ENCODE peak calls at places on chromosomes 2 and 18, in seven cellular contexts. One of them, this sample, is unnamed. For H3K9me3, the result is how much of the 10 kb centered on the place peaks cover.

GRCh38 chr2:236026839-236027238 is 141.3 kb downstream of the GBX2 start:
- DNase-seq in Panc1: no peak
- DNase-seq in IMR-90: peak
- DNase-seq in astrocyte: no peak
- DNase-seq in endodermal cell: no peak
- DNase-seq in tibial artery: no peak
- DNase-seq in tibial nerve: no peak
- DNase-seq in this sample: no peak

GRCh38 chr2:209933499-209934458 is 68.7 kb upstream of the RPE start:
- DNase-seq in Panc1: no peak
- DNase-seq in IMR-90: peak
- DNase-seq in astrocyte: peak
- DNase-seq in endodermal cell: no peak
- DNase-seq in tibial artery: no peak
- DNase-seq in tibial nerve: no peak
- DNase-seq in this sample: no peak

GRCh38 chr2:69126341-69126740 is 113.4 kb downstream of the ANTXR1 start:
- DNase-seq in Panc1: no peak
- DNase-seq in IMR-90: no peak
- DNase-seq in astrocyte: no peak
- DNase-seq in endodermal cell: no peak
- DNase-seq in tibial artery: no peak
- DNase-seq in tibial nerve: no peak
- DNase-seq in this sample: no peak

GRCh38 chr2:162607915-162608314 is 230.7 kb downstream of the KCNH7 start:
- DNase-seq in Panc1: no peak
- DNase-seq in IMR-90: no peak
- DNase-seq in astrocyte: no peak
- DNase-seq in endodermal cell: no peak
- DNase-seq in tibial artery: no peak
- DNase-seq in tibial nerve: no peak
- DNase-seq in this sample: no peak

GRCh38 chr18:39870586-39870985 is 2084.4 kb upstream of the PIK3C3 start:
- DNase-seq in Panc1: no peak
- DNase-seq in IMR-90: no peak
- DNase-seq in astrocyte: no peak
- DNase-seq in endodermal cell: no peak
- DNase-seq in tibial artery: no peak
- DNase-seq in tibial nerve: no peak
- DNase-seq in this sample: no peak

GRCh38 chr18:47680488-47680887 is 250.0 kb downstream of the SMAD2 start:
- DNase-seq in Panc1: no peak
- DNase-seq in IMR-90: no peak
- DNase-seq in astrocyte: no peak
- DNase-seq in endodermal cell: no peak
- DNase-seq in tibial artery: no peak
- DNase-seq in tibial nerve: no peak
- DNase-seq in this sample: no peak

GRCh38 chr18:37566479-37567060 is 972 bp upstream of the CELF4 start:
- DNase-seq in Panc1: no peak
- DNase-seq in IMR-90: no peak
- DNase-seq in astrocyte: no peak
- DNase-seq in endodermal cell: peak
- DNase-seq in tibial artery: no peak
- DNase-seq in tibial nerve: no peak
- DNase-seq in this sample: no peak

GRCh38 chr2:219490186-219490585 is 8.5 kb upstream of the GMPPA start:
- DNase-seq in Panc1: no peak
- DNase-seq in IMR-90: no peak
- DNase-seq in astrocyte: no peak
- DNase-seq in endodermal cell: peak
- DNase-seq in tibial artery: no peak
- DNase-seq in tibial nerve: no peak
- DNase-seq in this sample: no peak

GRCh38 chr2:197059498-197059897 is 133.0 kb upstream of the PGAP1 start:
- DNase-seq in Panc1: no peak
- DNase-seq in IMR-90: no peak
- DNase-seq in astrocyte: no peak
- DNase-seq in endodermal cell: no peak
- DNase-seq in tibial artery: no peak
- DNase-seq in tibial nerve: no peak
- DNase-seq in this sample: no peak

GRCh38 chr2:48715042-48715899 is 40.3 kb downstream of the LHCGR start:
- DNase-seq in Panc1: no peak
- DNase-seq in IMR-90: peak
- DNase-seq in astrocyte: peak
- DNase-seq in endodermal cell: no peak
- DNase-seq in tibial artery: no peak
- DNase-seq in tibial nerve: peak
- DNase-seq in this sample: no peak

GRCh38 chr2:44774826-44775492 is 166.5 kb upstream of the SIX3 start:
- DNase-seq in Panc1: no peak
- DNase-seq in IMR-90: no peak
- DNase-seq in astrocyte: no peak
- DNase-seq in endodermal cell: no peak
- DNase-seq in tibial artery: no peak
- DNase-seq in tibial nerve: no peak
- DNase-seq in this sample: no peak

GRCh38 chr2:207724113-207724512 is 12.7 kb downstream of the CCNYL1 start:
- DNase-seq in Panc1: no peak
- DNase-seq in IMR-90: no peak
- DNase-seq in astrocyte: no peak
- DNase-seq in endodermal cell: no peak
- DNase-seq in tibial artery: no peak
- DNase-seq in tibial nerve: no peak
- DNase-seq in this sample: no peak

GRCh38 chr18:51767293-51767692 is 569.8 kb upstream of the MEX3C start:
- DNase-seq in Panc1: no peak
- DNase-seq in IMR-90: no peak
- DNase-seq in astrocyte: no peak
- DNase-seq in endodermal cell: no peak
- DNase-seq in tibial artery: no peak
- DNase-seq in tibial nerve: no peak
- DNase-seq in this sample: no peak

GRCh38 chr2:43399515-43400245 is 173.3 kb upstream of the ZFP36L2 start:
- DNase-seq in Panc1: no peak
- DNase-seq in IMR-90: peak
- DNase-seq in astrocyte: peak
- DNase-seq in endodermal cell: no peak
- DNase-seq in tibial artery: no peak
- DNase-seq in tibial nerve: no peak
- DNase-seq in this sample: no peak

GRCh38 chr2:176555112-176555511 is 285.9 kb downstream of the MTX2 start:
- DNase-seq in Panc1: no peak
- DNase-seq in IMR-90: no peak
- DNase-seq in astrocyte: no peak
- DNase-seq in endodermal cell: no peak
- DNase-seq in tibial artery: no peak
- DNase-seq in tibial nerve: no peak
- DNase-seq in this sample: no peak

GRCh38 chr18:76491436-76491800 is 3.6 kb downstream of the ZNF516 start:
- DNase-seq in Panc1: no peak
- DNase-seq in IMR-90: peak
- DNase-seq in astrocyte: peak
- DNase-seq in endodermal cell: peak
- DNase-seq in tibial artery: peak
- DNase-seq in tibial nerve: peak
- DNase-seq in this sample: no peak

GRCh38 chr2:2321250-2321545 is 9.9 kb downstream of the MYT1L start:
- DNase-seq in Panc1: no peak
- DNase-seq in IMR-90: no peak
- DNase-seq in astrocyte: no peak
- DNase-seq in endodermal cell: no peak
- DNase-seq in tibial artery: no peak
- DNase-seq in tibial nerve: no peak
- DNase-seq in this sample: no peak

GRCh38 chr2:220674033-220674432 is 898.1 kb downstream of the EPHA4 start:
- DNase-seq in Panc1: no peak
- DNase-seq in IMR-90: no peak
- DNase-seq in astrocyte: no peak
- DNase-seq in endodermal cell: no peak
- DNase-seq in tibial artery: no peak
- DNase-seq in tibial nerve: no peak
- DNase-seq in this sample: no peak

GRCh38 chr18:48330016-48330991 is 78.9 kb downstream of the ZBTB7C start:
- DNase-seq in Panc1: no peak
- DNase-seq in IMR-90: peak
- DNase-seq in astrocyte: peak
- DNase-seq in endodermal cell: no peak
- DNase-seq in tibial artery: no peak
- DNase-seq in tibial nerve: no peak
- DNase-seq in this sample: no peak

GRCh38 chr18:72375628-72376027 is 168.5 kb downstream of the CBLN2 start:
- DNase-seq in Panc1: no peak
- DNase-seq in IMR-90: peak
- DNase-seq in astrocyte: peak
- DNase-seq in endodermal cell: no peak
- DNase-seq in tibial artery: no peak
- DNase-seq in tibial nerve: no peak
- DNase-seq in this sample: no peak

GRCh38 chr2:134718095-134718955 is 475 bp downstream of the TMEM163 start:
- DNase-seq in Panc1: no peak
- DNase-seq in IMR-90: no peak
- DNase-seq in astrocyte: no peak
- DNase-seq in endodermal cell: peak
- DNase-seq in tibial artery: no peak
- DNase-seq in tibial nerve: no peak
- DNase-seq in this sample: no peak

GRCh38 chr2:216710531-216711282 is 15.4 kb upstream of the IGFBP5 start:
- DNase-seq in Panc1: no peak
- DNase-seq in IMR-90: peak
- DNase-seq in astrocyte: peak
- DNase-seq in endodermal cell: no peak
- DNase-seq in tibial artery: no peak
- DNase-seq in tibial nerve: no peak
- DNase-seq in this sample: no peak

GRCh38 chr2:58667137-58667774 is 426.1 kb upstream of the FANCL start:
- DNase-seq in Panc1: no peak
- DNase-seq in IMR-90: no peak
- DNase-seq in astrocyte: no peak
- DNase-seq in endodermal cell: no peak
- DNase-seq in tibial artery: no peak
- DNase-seq in tibial nerve: no peak
- DNase-seq in this sample: no peak

GRCh38 chr2:158894078-158894477 is 74.4 kb upstream of the TANC1 start:
- DNase-seq in Panc1: no peak
- DNase-seq in IMR-90: peak
- DNase-seq in astrocyte: peak
- DNase-seq in endodermal cell: no peak
- DNase-seq in tibial artery: no peak
- DNase-seq in tibial nerve: no peak
- DNase-seq in this sample: no peak

GRCh38 chr2:47019532-47019931 is 103.9 kb upstream of the MCFD2 start:
- DNase-seq in Panc1: no peak
- DNase-seq in IMR-90: no peak
- DNase-seq in astrocyte: no peak
- DNase-seq in endodermal cell: no peak
- DNase-seq in tibial artery: no peak
- DNase-seq in tibial nerve: no peak
- DNase-seq in this sample: no peak

GRCh38 chr18:31244737-31245432 is 73.1 kb upstream of the DSG1 start:
- DNase-seq in Panc1: no peak
- DNase-seq in IMR-90: no peak
- DNase-seq in astrocyte: peak
- DNase-seq in endodermal cell: no peak
- DNase-seq in tibial artery: no peak
- DNase-seq in tibial nerve: no peak
- DNase-seq in this sample: no peak
- H3K9me3 ChIP-seq in Panc1: under half
- H3K9me3 ChIP-seq in IMR-90: under half
- H3K9me3 ChIP-seq in astrocyte: under half
- H3K9me3 ChIP-seq in endodermal cell: under half
- H3K9me3 ChIP-seq in tibial artery: under half
- H3K9me3 ChIP-seq in tibial nerve: under half
- H3K9me3 ChIP-seq in this sample: under half

GRCh38 chr2:112629823-112630222 is 15.9 kb upstream of the SLC20A1 start:
- DNase-seq in Panc1: no peak
- DNase-seq in IMR-90: no peak
- DNase-seq in astrocyte: no peak
- DNase-seq in endodermal cell: no peak
- DNase-seq in tibial artery: no peak
- DNase-seq in tibial nerve: no peak
- DNase-seq in this sample: no peak
- H3K27ac ChIP-seq in Panc1: no peak
- H3K27ac ChIP-seq in IMR-90: no peak
- H3K27ac ChIP-seq in astrocyte: no peak
- H3K27ac ChIP-seq in endodermal cell: no peak
- H3K27ac ChIP-seq in tibial artery: peak
- H3K27ac ChIP-seq in tibial nerve: no peak
- H3K27ac ChIP-seq in this sample: no peak

DNA sequence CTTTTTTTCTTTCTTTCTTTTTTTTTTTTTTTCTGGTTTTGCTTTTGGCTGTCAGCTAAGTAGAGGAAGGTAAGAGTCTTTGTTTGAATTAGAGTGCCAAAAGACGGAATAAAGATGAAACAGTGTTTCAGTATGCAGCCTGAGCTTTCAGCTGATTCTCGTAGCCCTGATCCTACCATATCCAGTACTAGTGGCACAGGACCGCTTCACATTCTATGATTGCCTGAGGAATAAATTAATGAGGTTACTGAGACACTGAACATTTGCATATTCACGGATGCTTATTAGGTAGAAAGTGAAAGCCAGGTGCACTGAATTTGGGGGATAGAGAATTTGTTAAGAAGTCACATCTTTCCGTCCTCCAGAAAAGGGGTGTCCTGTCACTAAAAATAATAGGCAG is 421.5 kb upstream of the POU3F3 start:
- DNase-seq in Panc1: no peak
- DNase-seq in IMR-90: no peak
- DNase-seq in astrocyte: no peak
- DNase-seq in endodermal cell: no peak
- DNase-seq in tibial artery: no peak
- DNase-seq in tibial nerve: no peak
- DNase-seq in this sample: no peak
- H3K4me3 ChIP-seq in Panc1: no peak
- H3K4me3 ChIP-seq in IMR-90: no peak
- H3K4me3 ChIP-seq in astrocyte: peak
- H3K4me3 ChIP-seq in endodermal cell: no peak
- H3K4me3 ChIP-seq in tibial artery: no peak
- H3K4me3 ChIP-seq in tibial nerve: no peak
- H3K4me3 ChIP-seq in this sample: no peak

GRCh38 chr2:215635788-215636139 is 199.9 kb upstream of the FN1 start:
- DNase-seq in Panc1: no peak
- DNase-seq in IMR-90: peak
- DNase-seq in astrocyte: peak
- DNase-seq in endodermal cell: no peak
- DNase-seq in tibial artery: no peak
- DNase-seq in tibial nerve: no peak
- DNase-seq in this sample: no peak

GRCh38 chr2:215638687-215639086 is 202.8 kb upstream of the FN1 start:
- DNase-seq in Panc1: no peak
- DNase-seq in IMR-90: no peak
- DNase-seq in astrocyte: no peak
- DNase-seq in endodermal cell: no peak
- DNase-seq in tibial artery: no peak
- DNase-seq in tibial nerve: no peak
- DNase-seq in this sample: no peak

GRCh38 chr2:215635071-215635787 is 199.4 kb upstream of the FN1 start:
- DNase-seq in Panc1: no peak
- DNase-seq in IMR-90: no peak
- DNase-seq in astrocyte: no peak
- DNase-seq in endodermal cell: no peak
- DNase-seq in tibial artery: no peak
- DNase-seq in tibial nerve: no peak
- DNase-seq in this sample: no peak

GRCh38 chr2:215633360-215633759 is 197.5 kb upstream of the FN1 start:
- DNase-seq in Panc1: no peak
- DNase-seq in IMR-90: no peak
- DNase-seq in astrocyte: no peak
- DNase-seq in endodermal cell: no peak
- DNase-seq in tibial artery: no peak
- DNase-seq in tibial nerve: no peak
- DNase-seq in this sample: no peak

GRCh38 chr2:215637658-215638057 is 201.8 kb upstream of the FN1 start:
- DNase-seq in Panc1: no peak
- DNase-seq in IMR-90: peak
- DNase-seq in astrocyte: peak
- DNase-seq in endodermal cell: no peak
- DNase-seq in tibial artery: no peak
- DNase-seq in tibial nerve: no peak
- DNase-seq in this sample: no peak
- H3K9me3 ChIP-seq in Panc1: under half
- H3K9me3 ChIP-seq in IMR-90: under half
- H3K9me3 ChIP-seq in astrocyte: under half
- H3K9me3 ChIP-seq in endodermal cell: under half
- H3K9me3 ChIP-seq in tibial artery: under half
- H3K9me3 ChIP-seq in tibial nerve: under half
- H3K9me3 ChIP-seq in this sample: under half